ENCODE peak calls at places on chromosomes 4 and X, in eight cellular contexts. I is DMS53, K is LoVo, C is ascending aorta, Y is activated T-cell treated with anti-CD3 and anti-CD28 coated beads for 1 hour, P is T-helper 9 cell, W is NCI-H2029, Q is OCI-LY7. L is an unnamed sample.

GRCh38 chr4:23930750-23931488 is 41.1 kb upstream of the PPARGC1A start:
- DNase-seq in I (no peak), K (no peak), C (peak; percentile 18), Y (no peak), P (no peak), W (no peak), Q (no peak), L (no peak)

GRCh38 chrX:13147758-13148157 is 103.3 kb upstream of the FAM9C start:
- DNase-seq in I (no peak), K (no peak), C (no peak), Y (no peak), P (no peak), W (no peak), Q (no peak), L (no peak)

GRCh38 chr4:787561-787981 is 38.4 kb downstream of the CPLX1 start:
- DNase-seq in I (no peak), K (no peak), C (no peak), Y (no peak), P (no peak), W (no peak), Q (no peak), L (no peak)

GRCh38 chr4:48008021-48008596 is 8.4 kb downstream of the CNGA1 start:
- DNase-seq in I (peak; percentile 62), K (no peak), C (no peak), Y (no peak), P (no peak), W (no peak), Q (peak; percentile 61), L (no peak)

GRCh38 chr4:182918791-182919302 is 1.7 kb upstream of the DCTD start:
- DNase-seq in I (no peak), K (no peak), C (no peak), Y (no peak), P (no peak), W (no peak), Q (peak; percentile 15), L (no peak)

GRCh38 chrX:16466640-16467432 is 183.1 kb upstream of the S100G start:
- DNase-seq in I (no peak), K (peak; percentile 24), C (no peak), Y (no peak), P (no peak), W (no peak), Q (no peak), L (no peak)

GRCh38 chr4:119300388-119301131 is 21.4 kb downstream of the FABP2 start:
- DNase-seq in I (no peak), K (peak; percentile 96), C (peak; percentile 77), Y (peak; percentile 84), P (peak; percentile 77), W (no peak), Q (peak; percentile 93), L (no peak)

GRCh38 chr4:107939307-107939706 is 8.0 kb downstream of the CYP2U1 start:
- DNase-seq in I (no peak), K (no peak), C (no peak), Y (no peak), P (no peak), W (no peak), Q (no peak), L (no peak)

GRCh38 chr4:47716017-47716416 is 121.8 kb downstream of the CORIN start:
- DNase-seq in I (peak; percentile 91), K (no peak), C (no peak), Y (no peak), P (no peak), W (no peak), Q (no peak), L (peak; percentile 42)

GRCh38 chr4:74111990-74112389 is 13.0 kb upstream of the CXCL2 start:
- DNase-seq in I (peak; percentile 62), K (no peak), C (no peak), Y (no peak), P (no peak), W (no peak), Q (no peak), L (no peak)

GRCh38 chrX:63743596-63743995 is 41.4 kb downstream of the ARHGEF9 start:
- DNase-seq in I (no peak), K (no peak), C (no peak), Y (no peak), P (no peak), W (no peak), Q (peak; percentile 3), L (no peak)

GRCh38 chrX:9911479-9911878 is 55.7 kb upstream of the CLDN34 start:
- DNase-seq in I (peak; percentile 4), K (no peak), C (no peak), Y (no peak), P (no peak), W (no peak), Q (no peak), L (no peak)

GRCh38 chr4:68250151-68250930 is 4.8 kb upstream of the TMPRSS11B start:
- DNase-seq in I (no peak), K (no peak), C (no peak), Y (no peak), P (no peak), W (no peak), Q (no peak), L (no peak)

GRCh38 chrX:65668362-65669310 is 1.2 kb downstream of the MSN start:
- DNase-seq in I (peak; percentile 29), K (peak; percentile 6), C (peak; percentile 55), Y (peak; percentile 31), P (peak; percentile 39), W (peak; percentile 22), Q (peak; percentile 66), L (no peak)

L was measured in NCI-H69.